ENCODE peak calls at places on chromosomes 7 and 10, in ten cellular contexts. H, D, C, O, Y, G, V, R, Q and N are unnamed samples.

GRCh38 chr10:4532467-4532866 is 293.5 kb upstream of the AKR1E2 start:
- DNase-seq in H (no peak), D (no peak), C (no peak), O (no peak), Y (no peak), G (no peak), V (no peak), R (no peak), Q (no peak), N (no peak)

GRCh38 chr7:72435913-72436480 is 23.9 kb upstream of the CALN1 start:
- DNase-seq in H (no peak), D (no peak), C (no peak), O (no peak), Y (no peak), G (no peak), V (no peak), R (peak; percentile 11), Q (no peak), N (no peak)

GRCh38 chr10:130240409-130240808 is 104.2 kb downstream of the GLRX3 start:
- DNase-seq in H (no peak), D (no peak), C (no peak), O (no peak), Y (no peak), G (no peak), V (no peak), R (no peak), Q (no peak), N (no peak)

GRCh38 chr7:130276796-130277762 is 10.4 kb downstream of the CPA2 start:
- DNase-seq in H (peak; percentile 41), D (no peak), C (no peak), O (no peak), Y (no peak), G (no peak), V (no peak), R (no peak), Q (no peak), N (no peak)

GRCh38 chr7:116952640-116953371 is 495 bp upstream of the ST7 start:
- DNase-seq in H (peak; percentile 85), D (no peak), C (peak; percentile 14), O (no peak), Y (peak; percentile 28), G (peak; percentile 45), V (peak; percentile 91), R (no peak), Q (peak; percentile 77), N (peak; percentile 69)

GRCh38 chr7:155920068-155920461 is 107.8 kb upstream of the SHH start:
- DNase-seq in H (no peak), D (no peak), C (no peak), O (no peak), Y (no peak), G (no peak), V (no peak), R (peak; percentile 52), Q (no peak), N (no peak)

GRCh38 chr10:114708717-114709352 is 50.8 kb upstream of the ABLIM1 start:
- DNase-seq in H (no peak), D (no peak), C (no peak), O (no peak), Y (peak; percentile 82), G (peak; percentile 33), V (no peak), R (no peak), Q (no peak), N (peak; percentile 40)

GRCh38 chr7:3164363-3164762 is 120.7 kb upstream of the CARD11 start:
- DNase-seq in H (peak; percentile 41), D (no peak), C (no peak), O (no peak), Y (no peak), G (peak; percentile 20), V (peak; percentile 67), R (no peak), Q (no peak), N (no peak)

DNA sequence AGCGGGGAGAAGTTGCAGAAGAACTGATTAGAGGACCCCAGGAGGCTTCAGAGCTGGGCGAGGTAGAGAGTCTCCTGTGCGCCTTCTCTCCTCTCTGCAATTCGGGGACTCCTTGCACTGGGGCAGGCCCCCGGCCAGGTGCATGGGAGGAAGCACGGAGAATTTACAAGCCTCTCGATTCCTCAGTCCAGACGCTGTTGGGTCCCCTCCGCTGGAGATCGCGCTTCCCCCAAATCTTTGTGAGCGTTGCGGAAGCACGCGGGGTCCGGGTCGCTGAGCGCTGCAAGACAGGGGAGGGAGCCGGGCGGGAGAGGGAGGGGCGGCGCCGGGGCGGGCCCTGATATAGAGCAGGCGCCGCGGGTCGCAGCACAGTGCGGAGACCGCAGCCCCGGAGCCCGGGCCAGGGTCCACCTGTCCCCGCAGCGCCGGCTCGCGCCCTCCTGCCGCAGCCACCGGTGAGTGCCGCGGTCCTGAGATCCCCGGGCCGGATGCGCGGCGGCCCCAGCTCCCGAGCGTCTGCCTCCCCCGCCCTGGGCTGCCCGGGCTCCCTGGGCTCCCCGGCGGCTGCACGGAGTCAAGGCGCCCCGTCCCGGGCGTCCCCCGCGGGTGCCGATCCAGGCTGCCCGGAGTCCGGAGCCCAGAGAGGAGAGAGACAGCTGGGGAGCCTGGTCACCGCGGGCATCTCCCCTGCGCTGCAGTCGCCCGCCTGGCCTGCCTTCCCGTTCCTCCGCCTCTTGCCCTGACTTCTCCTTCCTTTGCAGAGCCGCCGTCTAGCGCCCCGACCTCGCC is at the start of gene PLAU:
- DNase-seq in H (peak; percentile 47), D (peak; percentile 38), C (peak; percentile 58), O (peak; percentile 33), Y (no peak), G (peak; percentile 47), V (peak; percentile 83), R (peak; percentile 92), Q (peak; percentile 73), N (peak; percentile 82)
- H3K27ac ChIP-seq in H (peak within 1 kb of the TSS; percentile 46), D (no peak within 1 kb of the TSS), C (no peak within 1 kb of the TSS), O (no peak within 1 kb of the TSS), Y (peak within 1 kb of the TSS; percentile 97), G (peak within 1 kb of the TSS; percentile 46), V (peak within 1 kb of the TSS; percentile 43), R (peak within 1 kb of the TSS; percentile 76), Q (peak within 1 kb of the TSS; percentile 57), N (no peak within 1 kb of the TSS)

GRCh38 chr7:47451851-47452205 is 130.1 kb downstream of the TNS3 start:
- DNase-seq in H (no peak), D (no peak), C (no peak), O (no peak), Y (no peak), G (no peak), V (no peak), R (no peak), Q (no peak), N (no peak)

GRCh38 chr7:47452295-47452694 is 129.6 kb downstream of the TNS3 start:
- DNase-seq in H (no peak), D (no peak), C (no peak), O (no peak), Y (no peak), G (no peak), V (no peak), R (no peak), Q (no peak), N (no peak)

GRCh38 chr7:47447621-47448349 is 134.1 kb downstream of the TNS3 start:
- DNase-seq in H (no peak), D (no peak), C (no peak), O (no peak), Y (no peak), G (no peak), V (no peak), R (no peak), Q (no peak), N (no peak)

GRCh38 chr7:47448971-47449370 is 132.9 kb downstream of the TNS3 start:
- DNase-seq in H (no peak), D (no peak), C (no peak), O (no peak), Y (no peak), G (no peak), V (no peak), R (no peak), Q (no peak), N (no peak)

GRCh38 chr7:47449810-47450586 is 131.9 kb downstream of the TNS3 start:
- DNase-seq in H (no peak), D (no peak), C (no peak), O (no peak), Y (no peak), G (no peak), V (no peak), R (no peak), Q (no peak), N (no peak)
- H3K27ac ChIP-seq in H (peak overlapping the region; percentile 78), D (no peak overlapping the region), C (no peak overlapping the region), O (no peak overlapping the region), Y (peak overlapping the region; percentile 57), G (no peak overlapping the region), V (no peak overlapping the region), R (no peak overlapping the region), Q (peak overlapping the region; percentile 97), N (no peak overlapping the region)

GRCh38 chr10:77226871-77227557 is 410.6 kb downstream of the KCNMA1 start:
- DNase-seq in H (no peak), D (no peak), C (no peak), O (no peak), Y (no peak), G (no peak), V (no peak), R (no peak), Q (no peak), N (no peak)
- H3K27ac ChIP-seq in H (no peak overlapping the region), D (no peak overlapping the region), C (no peak overlapping the region), O (no peak overlapping the region), Y (no peak overlapping the region), G (no peak overlapping the region), V (no peak overlapping the region), R (no peak overlapping the region), Q (peak overlapping the region; percentile 2), N (no peak overlapping the region)

GRCh38 chr10:5779753-5780152 is 33.5 kb downstream of the GDI2 start:
- DNase-seq in H (no peak), D (no peak), C (no peak), O (no peak), Y (no peak), G (no peak), V (no peak), R (no peak), Q (no peak), N (no peak)

GRCh38 chr10:5776881-5777197 is 36.4 kb downstream of the GDI2 start:
- DNase-seq in H (no peak), D (no peak), C (no peak), O (no peak), Y (no peak), G (no peak), V (no peak), R (no peak), Q (no peak), N (no peak)

GRCh38 chr10:5775705-5776104 is 37.5 kb downstream of the GDI2 start:
- DNase-seq in H (no peak), D (peak; percentile 82), C (no peak), O (peak; percentile 85), Y (no peak), G (peak; percentile 28), V (peak; percentile 60), R (peak; percentile 93), Q (no peak), N (no peak)

GRCh38 chr10:5776150-5776880 is 36.9 kb downstream of the GDI2 start:
- DNase-seq in H (no peak), D (no peak), C (no peak), O (no peak), Y (no peak), G (no peak), V (no peak), R (no peak), Q (no peak), N (peak; percentile 70)

DNA sequence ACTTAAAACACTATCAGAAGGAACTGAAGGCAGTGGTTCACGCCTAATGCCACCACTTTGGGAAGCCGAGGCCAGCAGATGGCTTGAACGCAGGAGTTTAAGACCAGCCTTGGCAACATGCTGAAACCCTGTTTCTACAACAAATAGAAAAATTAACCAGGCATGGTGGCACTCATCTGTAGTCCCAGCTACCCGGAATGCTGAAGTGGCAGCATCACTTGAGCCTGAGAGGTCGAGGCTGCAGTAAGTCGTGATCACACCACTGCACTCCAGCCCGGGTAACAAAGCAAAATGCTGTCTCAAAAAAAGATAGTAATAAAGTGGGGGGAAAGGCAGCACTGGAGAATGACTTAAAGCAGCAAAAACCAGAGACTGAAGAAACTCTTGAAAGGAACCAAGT is 38.2 kb downstream of the GDI2 start:
- DNase-seq in H (no peak), D (no peak), C (no peak), O (no peak), Y (no peak), G (no peak), V (no peak), R (no peak), Q (no peak), N (no peak)
- H3K27ac ChIP-seq in H (no peak overlapping the region), D (peak overlapping the region; percentile 58), C (no peak overlapping the region), O (peak overlapping the region; percentile 72), Y (no peak overlapping the region), G (no peak overlapping the region), V (no peak overlapping the region), R (peak overlapping the region; percentile 56), Q (no peak overlapping the region), N (peak overlapping the region; percentile 81)